ENCODE peak calls at places on chromosomes 1 and 21, in seven cellular contexts. I is stimulated activated CD8-positive, alpha-beta memory T cell treated with anti-CD3 and anti-CD28 coated beads, Interleukin-4, amount 100 ng/mL, for 24 hours; Z is progenitor cell of endocrine pancreas; S is activated naive CD4-positive, alpha-beta T cell; M is Right ventricle myocardium superior; O is posterior cingulate gyrus; H is hippocampal formation. J is an unnamed sample.

GRCh38 chr1:85463666-85464496 is 1.1 kb downstream of the DDAH1 start:
- DNase-seq in O (no peak), I (no peak), H (no peak), S (no peak), M (no peak), Z (no peak), J (no peak)

GRCh38 chr1:12764016-12764415 is 9.5 kb upstream of the PRAMEF12 start:
- DNase-seq in O (no peak), M (no peak), I (no peak), Z (no peak), H (no peak), S (no peak), J (no peak)

GRCh38 chr1:234934611-234935033 is 194.0 kb downstream of the TOMM20 start:
- DNase-seq in H (no peak), I (no peak), S (no peak), Z (no peak), O (no peak), M (no peak), J (no peak)

GRCh38 chr21:46027855-46028493 is 46.4 kb downstream of the COL6A1 start:
- DNase-seq in Z (no peak), M (peak), I (no peak), O (no peak), S (no peak), H (no peak), J (no peak)

GRCh38 chr1:206575165-206575893 is 36.9 kb downstream of the EIF2D start:
- DNase-seq in M (no peak), O (no peak), S (no peak), I (no peak), Z (no peak), H (no peak), J (no peak)

GRCh38 chr1:78340006-78340405 is 150.8 kb upstream of the PTGFR start:
- DNase-seq in S (no peak), M (no peak), Z (no peak), H (no peak), I (no peak), O (no peak), J (no peak)

GRCh38 chr1:180363596-180363995 is 133.5 kb downstream of the LHX4 start:
- DNase-seq in M (no peak), H (no peak), S (no peak), I (no peak), O (no peak), Z (no peak), J (no peak)

GRCh38 chr1:230992100-230992774 is 13.3 kb downstream of the ARV1 start:
- DNase-seq in M (no peak), S (no peak), H (no peak), I (no peak), Z (no peak), O (no peak), J (no peak)

GRCh38 chr1:161484613-161485012 is 20.6 kb upstream of the FCGR2A start:
- DNase-seq in O (no peak), I (no peak), H (no peak), M (no peak), S (no peak), Z (no peak), J (peak)

GRCh38 chr1:94729287-94729686 is 90.9 kb upstream of the SLC44A3 start:
- DNase-seq in S (no peak), Z (no peak), H (no peak), I (no peak), M (no peak), O (no peak), J (no peak)

GRCh38 chr1:155967410-155968400 is 10.6 kb downstream of the ARHGEF2 start:
- DNase-seq in H (no peak), I (no peak), S (no peak), O (peak), M (no peak), Z (no peak), J (no peak)

GRCh38 chr1:230863449-230863848 is 4.9 kb downstream of the C1orf198 start:
- DNase-seq in I (no peak), M (peak), O (no peak), Z (no peak), H (peak), S (no peak), J (no peak)

GRCh38 chr1:233654667-233655432 is 40.9 kb downstream of the KCNK1 start:
- DNase-seq in Z (no peak), S (no peak), H (no peak), O (no peak), I (no peak), M (no peak), J (no peak)

GRCh38 chr1:94590203-94591137 is 48.9 kb upstream of the F3 start:
- DNase-seq in M (no peak), Z (no peak), I (no peak), S (no peak), H (no peak), O (no peak), J (no peak)

GRCh38 chr1:75233302-75233929 is 99.2 kb downstream of the LHX8 start:
- DNase-seq in Z (no peak), S (no peak), M (no peak), I (no peak), H (no peak), O (no peak), J (peak)

GRCh38 chr1:220642285-220642684 is 47.9 kb upstream of the C1orf115 start:
- DNase-seq in H (no peak), O (no peak), M (no peak), Z (no peak), I (no peak), S (no peak), J (no peak)

GRCh38 chr1:201426395-201427310 is 5.1 kb upstream of the TNNI1 start:
- DNase-seq in O (no peak), Z (no peak), H (no peak), S (no peak), I (no peak), M (peak), J (no peak)

GRCh38 chr21:34215911-34216310 is 142.5 kb downstream of the MRPS6 start:
- DNase-seq in H (no peak), I (no peak), M (no peak), O (no peak), S (no peak), Z (no peak), J (no peak)

GRCh38 chr1:21899267-21899810 is 37.8 kb downstream of the HSPG2 start:
- DNase-seq in M (no peak), H (no peak), I (no peak), S (no peak), O (no peak), Z (no peak), J (no peak)

GRCh38 chr1:117339866-117340357 is 27.3 kb upstream of the MAN1A2 start:
- DNase-seq in S (no peak), H (no peak), Z (no peak), I (no peak), O (no peak), M (no peak), J (peak)

GRCh38 chr1:171501305-171502021 is 16.1 kb downstream of the PRRC2C start:
- DNase-seq in S (no peak), I (no peak), H (no peak), O (no peak), Z (no peak), M (no peak), J (peak)

GRCh38 chr1:40029608-40030007 is 10.9 kb upstream of the CAP1 start:
- DNase-seq in Z (no peak), S (no peak), I (no peak), M (no peak), H (no peak), O (no peak), J (no peak)

GRCh38 chr1:116764466-116764896 is 10.3 kb downstream of the CD2 start:
- DNase-seq in S (no peak), H (no peak), I (peak), Z (no peak), O (no peak), M (no peak), J (no peak)

GRCh38 chr1:68174173-68175113 is 57.9 kb downstream of the WLS start:
- DNase-seq in O (no peak), M (peak), S (no peak), H (no peak), Z (no peak), I (no peak), J (no peak)

GRCh38 chr1:3326516-3327388 is 127.7 kb upstream of the ARHGEF16 start:
- DNase-seq in S (no peak), I (no peak), Z (no peak), H (no peak), M (no peak), O (no peak), J (no peak)

GRCh38 chr1:78277253-78277652 is 213.5 kb upstream of the PTGFR start:
- DNase-seq in S (no peak), Z (no peak), I (no peak), O (no peak), H (no peak), M (no peak), J (no peak)

GRCh38 chr21:42238185-42238934 is 19.4 kb downstream of the ABCG1 start:
- DNase-seq in I (no peak), M (peak), Z (no peak), O (no peak), S (no peak), H (no peak), J (no peak)

GRCh38 chr1:9687120-9687875 is 35.8 kb downstream of the PIK3CD start:
- DNase-seq in O (no peak), Z (peak), S (peak), I (peak), H (no peak), M (peak), J (peak)

GRCh38 chr1:206836111-206836510 is 29.3 kb upstream of the IL20 start:
- DNase-seq in S (no peak), I (no peak), O (no peak), Z (no peak), H (no peak), M (no peak), J (no peak)

GRCh38 chr1:109490029-109490933 is 3.6 kb upstream of the CYB561D1 start:
- DNase-seq in I (peak), Z (peak), S (peak), M (peak), O (peak), H (peak), J (peak)

GRCh38 chr21:45830221-45830640 is 151.3 kb upstream of the COL6A1 start:
- DNase-seq in Z (no peak), H (no peak), I (no peak), M (no peak), O (no peak), S (no peak), J (no peak)

GRCh38 chr1:216140650-216141547 is 282.3 kb downstream of the USH2A start:
- DNase-seq in S (no peak), Z (no peak), O (no peak), M (no peak), I (no peak), H (no peak), J (no peak)

GRCh38 chr1:179080866-179081695 is 789 bp upstream of the TOR3A start:
- DNase-seq in Z (no peak), I (peak), M (no peak), O (no peak), S (no peak), H (peak), J (no peak)

GRCh38 chr1:230948903-230949302 is 29.8 kb downstream of the TTC13 start:
- DNase-seq in S (no peak), Z (no peak), O (no peak), I (no peak), M (no peak), H (no peak), J (no peak)

GRCh38 chr1:100714599-100714998 is 4.9 kb upstream of the VCAM1 start:
- DNase-seq in M (no peak), S (no peak), H (no peak), Z (no peak), I (no peak), O (no peak), J (no peak)

J was measured in Karpas-422.